ENCODE peak calls at places on chromosomes 4 and X, in seven cellular contexts. A, P, T, G, D, U and R are unnamed samples.

GRCh38 chr4:75800972-75801371 is 76.6 kb downstream of the USO1 start:
- DNase-seq in D (no peak), G (no peak), T (peak; percentile 50), P (peak; percentile 35), U (peak; percentile 28), A (no peak), R (no peak)

GRCh38 chrX:153055827-153056748 is at the start of gene PNMA3:
- DNase-seq in P (no peak), G (no peak), U (no peak), A (peak; percentile 72), T (no peak), D (no peak), R (no peak)

GRCh38 chrX:129759576-129760061 is 20.1 kb upstream of the SASH3 start:
- DNase-seq in A (peak; percentile 24), D (peak; percentile 52), U (peak; percentile 95), T (peak; percentile 71), P (peak; percentile 89), G (no peak), R (no peak)

GRCh38 chr4:13860126-13860525 is 232.6 kb upstream of the BOD1L1 start:
- DNase-seq in U (peak; percentile 54), T (peak; percentile 25), P (no peak), D (no peak), A (no peak), G (no peak), R (peak; percentile 6)

GRCh38 chr4:86769794-86770193 is 79.4 kb downstream of the SLC10A6 start:
- DNase-seq in A (no peak), P (no peak), D (no peak), G (no peak), U (no peak), T (no peak), R (no peak)

GRCh38 chr4:30586850-30587249 is 133.3 kb upstream of the PCDH7 start:
- DNase-seq in P (no peak), G (no peak), U (no peak), T (no peak), D (no peak), A (no peak), R (no peak)

GRCh38 chr4:13917010-13917409 is 289.5 kb upstream of the BOD1L1 start:
- DNase-seq in P (peak; percentile 64), T (peak; percentile 91), U (peak; percentile 30), A (no peak), D (no peak), G (no peak), R (no peak)

GRCh38 chrX:111585337-111585736 is 73.9 kb downstream of the SERTM2 start:
- DNase-seq in D (no peak), G (peak; percentile 22), P (no peak), U (no peak), T (no peak), A (peak; percentile 8), R (no peak)

GRCh38 chrX:1391370-1391706 is 575 bp downstream of the SLC25A6 start:
- DNase-seq in G (no peak), U (no peak), T (no peak), P (no peak), A (no peak), D (no peak), R (no peak)

GRCh38 chrX:131187234-131187633 is 101.9 kb downstream of the IGSF1 start:
- DNase-seq in D (no peak), U (no peak), T (no peak), P (no peak), A (no peak), G (peak; percentile 3), R (no peak)

GRCh38 chrX:70998402-70999027 is 67.6 kb upstream of the SLC7A3 start:
- DNase-seq in P (peak; percentile 43), D (no peak), U (peak; percentile 60), T (peak; percentile 51), G (peak; percentile 20), A (peak; percentile 68), R (peak; percentile 46)

GRCh38 chrX:15151267-15152196 is 118.4 kb downstream of the ASB9 start:
- DNase-seq in P (no peak), D (no peak), U (peak; percentile 57), T (peak; percentile 3), A (no peak), G (no peak), R (no peak)

GRCh38 chr4:139902328-139903217 is 237.0 kb downstream of the MGST2 start:
- DNase-seq in A (peak; percentile 83), D (no peak), P (peak; percentile 39), G (no peak), U (peak; percentile 11), T (peak; percentile 33), R (no peak)

GRCh38 chr4:74370912-74371311 is 6.0 kb downstream of the EREG start:
- DNase-seq in D (no peak), P (peak; percentile 58), T (peak; percentile 67), U (peak; percentile 63), A (peak; percentile 74), G (peak; percentile 7), R (no peak)

GRCh38 chr4:4730214-4730613 is 129.3 kb upstream of the MSX1 start:
- DNase-seq in P (no peak), T (no peak), A (no peak), U (no peak), G (no peak), D (no peak), R (no peak)

GRCh38 chrX:13463608-13464007 is 105.8 kb upstream of the EGFL6 start:
- DNase-seq in A (peak; percentile 78), P (peak; percentile 80), U (peak; percentile 40), T (peak; percentile 90), D (no peak), G (peak; percentile 96), R (no peak)

GRCh38 chr4:17781831-17782287 is 438 bp upstream of the FAM184B start:
- DNase-seq in T (peak; percentile 6), G (no peak), A (no peak), D (no peak), U (no peak), P (no peak), R (no peak)

GRCh38 chr4:157005193-157005592 is 33.6 kb upstream of the PDGFC start:
- DNase-seq in P (no peak), D (no peak), U (no peak), T (no peak), A (no peak), G (peak; percentile 36), R (no peak)

GRCh38 chr4:83751336-83751949 is 215.5 kb downstream of the GPAT3 start:
- DNase-seq in U (peak; percentile 54), G (no peak), P (no peak), T (no peak), A (no peak), D (no peak), R (no peak)

GRCh38 chrX:13029831-13030771 is 14.3 kb downstream of the FAM9C start:
- DNase-seq in P (no peak), U (peak; percentile 63), A (peak; percentile 31), G (no peak), T (peak; percentile 48), D (no peak), R (peak; percentile 88)

GRCh38 chr4:153467897-153468262 is 1.7 kb downstream of the TMEM131L start:
- DNase-seq in D (no peak), T (peak; percentile 52), P (no peak), G (no peak), U (no peak), A (peak; percentile 38), R (no peak)

GRCh38 chr4:55781809-55782208 is 37.8 kb upstream of the EXOC1L start:
- DNase-seq in U (no peak), P (no peak), A (no peak), T (no peak), D (no peak), G (no peak), R (no peak)

GRCh38 chrX:37787353-37787869 is 7.6 kb downstream of the CYBB start:
- DNase-seq in G (no peak), A (no peak), P (no peak), T (no peak), D (no peak), U (no peak), R (no peak)

GRCh38 chr4:683247-683897 is 5.6 kb downstream of the SLC49A3 start:
- DNase-seq in T (no peak), P (no peak), G (no peak), U (no peak), D (no peak), A (no peak), R (no peak)

GRCh38 chrX:18348047-18348446 is 6.4 kb downstream of the SCML2 start:
- DNase-seq in D (no peak), A (peak; percentile 5), G (peak; percentile 17), U (peak; percentile 65), P (no peak), T (peak; percentile 35), R (no peak)

GRCh38 chrX:40644175-40644574 is 3.2 kb downstream of the CXorf38 start:
- DNase-seq in G (no peak), D (no peak), T (peak; percentile 39), P (no peak), U (no peak), A (no peak), R (no peak)

GRCh38 chrX:85244411-85245210 is 820 bp downstream of the ZNF711 start:
- DNase-seq in P (peak; percentile 29), A (peak; percentile 80), T (peak; percentile 15), G (peak; percentile 66), U (peak; percentile 11), D (no peak), R (no peak)

GRCh38 chr4:112589207-112589606 is 47.5 kb downstream of the ZGRF1 start:
- DNase-seq in G (no peak), A (no peak), P (peak; percentile 17), D (no peak), T (peak; percentile 60), U (peak; percentile 37), R (no peak)

GRCh38 chr4:87275311-87275710 is 47.4 kb downstream of the HSD17B13 start:
- DNase-seq in T (no peak), G (no peak), P (no peak), D (no peak), A (no peak), U (no peak), R (no peak)

GRCh38 chrX:9312922-9313867 is 151.7 kb upstream of the TBL1X start:
- DNase-seq in T (no peak), U (peak; percentile 29), A (no peak), P (no peak), D (peak; percentile 57), G (no peak), R (no peak)

GRCh38 chr4:108804648-108805273 is 41.9 kb upstream of the ETNPPL start:
- DNase-seq in D (peak; percentile 72), G (no peak), U (no peak), T (no peak), A (no peak), P (no peak), R (no peak)

GRCh38 chrX:103488332-103488731 is 31.0 kb downstream of the RAB40A start:
- DNase-seq in U (peak; percentile 40), D (no peak), T (peak; percentile 32), P (peak; percentile 26), G (peak; percentile 7), A (peak; percentile 11), R (no peak)

GRCh38 chr4:8544741-8545438 is 35.3 kb upstream of the GPR78 start:
- DNase-seq in U (peak; percentile 21), P (no peak), D (no peak), A (no peak), G (no peak), T (peak; percentile 27), R (no peak)

GRCh38 chr4:123649644-123650356 is 253.2 kb downstream of the SPRY1 start:
- DNase-seq in P (peak; percentile 76), G (peak; percentile 83), A (peak; percentile 89), D (peak; percentile 49), U (peak; percentile 46), T (peak; percentile 88), R (peak; percentile 18)

GRCh38 chr4:14749910-14750309 is 252.4 kb upstream of the CPEB2 start:
- DNase-seq in D (peak; percentile 59), A (peak; percentile 14), G (no peak), T (peak; percentile 11), U (peak; percentile 29), P (peak; percentile 34), R (no peak)

GRCh38 chrX:75229774-75230173 is 44.1 kb upstream of the UPRT start:
- DNase-seq in D (no peak), G (no peak), A (no peak), T (no peak), P (no peak), U (no peak), R (no peak)

GRCh38 chr4:129218355-129218754 is 122.4 kb downstream of the C4orf33 start:
- DNase-seq in A (peak; percentile 84), T (no peak), P (peak; percentile 48), D (peak; percentile 49), U (peak; percentile 17), G (peak; percentile 3), R (no peak)